ENCODE peak calls at places on chromosomes 13 and 19, in nine cellular contexts. F is uterus; N is stimulated activated CD8-positive, alpha-beta memory T cell treated with anti-CD3 and anti-CD28 coated beads, Interleukin-15, amount 100 ng/mL, for 1 hour; Z is AG08395; K is AG10803; J is heart left ventricle; A is ELF-1; V is GM12892; G is HS-5. C is an unnamed sample.

GRCh38 chr13:41610426-41610825 is 153.1 kb downstream of the RGCC start:
- DNase-seq in F (no peak), V (no peak), A (peak), G (peak), Z (peak), K (peak), J (peak), N (no peak), C (no peak)

GRCh38 chr13:24218320-24218719 is 57.8 kb downstream of the SPATA13 start:
- DNase-seq in N (no peak), V (no peak), G (no peak), J (no peak), Z (no peak), F (no peak), K (no peak), A (no peak), C (no peak)

GRCh38 chr13:48801255-48801654 is 147.5 kb downstream of the CYSLTR2 start:
- DNase-seq in K (peak), F (no peak), Z (peak), N (no peak), V (no peak), J (no peak), A (no peak), G (no peak), C (no peak)

GRCh38 chr13:84500016-84500415 is 617.7 kb upstream of the SLITRK1 start:
- DNase-seq in V (no peak), F (no peak), Z (no peak), J (no peak), K (peak), N (no peak), A (no peak), G (no peak), C (no peak)

GRCh38 chr13:112510002-112510780 is 77.8 kb downstream of the TUBGCP3 start:
- DNase-seq in A (peak), G (no peak), N (no peak), V (no peak), K (peak), F (no peak), Z (peak), J (no peak), C (no peak)

GRCh38 chr13:106617561-106617960 is 49.6 kb upstream of the ARGLU1 start:
- DNase-seq in J (no peak), G (peak), A (peak), V (no peak), Z (peak), K (peak), F (no peak), N (no peak), C (no peak)

GRCh38 chr13:31476266-31476665 is 263.1 kb upstream of the RXFP2 start:
- DNase-seq in A (no peak), G (peak), V (no peak), F (no peak), N (no peak), J (no peak), K (peak), Z (peak), C (no peak)

GRCh38 chr19:18284710-18285430 is 3.4 kb upstream of the JUND start:
- DNase-seq in A (no peak), F (no peak), K (no peak), Z (no peak), V (no peak), N (no peak), G (no peak), J (no peak), C (no peak)

GRCh38 chr19:2478756-2479555 is 3.0 kb downstream of the GADD45B start:
- DNase-seq in F (peak), V (peak), N (peak), K (peak), Z (no peak), J (peak), A (peak), G (no peak), C (peak)

GRCh38 chr19:55590109-55590508 is 9.2 kb downstream of the FIZ1 start:
- DNase-seq in N (no peak), K (no peak), F (no peak), A (no peak), G (no peak), V (no peak), J (no peak), Z (no peak), C (no peak)

GRCh38 chr13:98454389-98454881 is 122.5 kb downstream of the STK24 start:
- DNase-seq in Z (peak), K (peak), V (no peak), F (no peak), A (no peak), J (no peak), N (no peak), G (peak), C (peak)

C was measured in tibial artery.